ENCODE peak calls at places on chromosomes 7 and 10, in ten cellular contexts. P is gastrocnemius medialis, O is heart left ventricle, K is A549, D is right lobe of liver, W is body of pancreas, T is upper lobe of left lung, I is uterus, G is transverse colon, B is sigmoid colon. R is an unnamed sample.
A peak's percentile ranks its signal among the peaks of the same experiment; 100 is the strongest.

GRCh38 chr7:83347836-83348482 is 185.3 kb upstream of the PCLO start:
- DNase-seq in P (no peak), O (no peak), K (peak; percentile 23), D (no peak), W (no peak), T (no peak), I (no peak), G (peak; percentile 14), B (no peak), R (peak; percentile 17)

GRCh38 chr10:70575874-70576802 is 26.4 kb downstream of the PRF1 start:
- DNase-seq in P (no peak), O (peak; percentile 69), K (peak; percentile 13), D (no peak), W (peak; percentile 68), T (peak; percentile 80), I (no peak), G (peak; percentile 66), B (peak; percentile 67), R (peak; percentile 29)

GRCh38 chr7:157851501-157852067 is 514.8 kb downstream of the DNAJB6 start:
- DNase-seq in P (peak; percentile 39), O (peak; percentile 49), K (no peak), D (peak; percentile 78), W (peak; percentile 63), T (peak; percentile 84), I (no peak), G (peak; percentile 49), B (peak; percentile 76), R (peak; percentile 50)

GRCh38 chr7:65609131-65609530 is 235.5 kb downstream of the ZNF92 start:
- DNase-seq in P (no peak), O (no peak), K (no peak), D (no peak), W (no peak), T (no peak), I (no peak), G (no peak), B (no peak), R (no peak)

GRCh38 chr7:68733219-68734143 is 864.8 kb upstream of the AUTS2 start:
- DNase-seq in P (no peak), O (no peak), K (peak; percentile 70), D (no peak), W (no peak), T (no peak), I (no peak), G (no peak), B (no peak), R (no peak)

GRCh38 chr10:31318382-31318853 is 598 bp upstream of the ZEB1 start:
- DNase-seq in P (peak; percentile 78), O (peak; percentile 71), K (peak; percentile 64), D (peak; percentile 84), W (no peak), T (peak; percentile 83), I (no peak), G (no peak), B (peak; percentile 85), R (peak; percentile 61)

GRCh38 chr10:51876979-51877378 is 177.6 kb upstream of the CSTF2T start:
- DNase-seq in P (no peak), O (no peak), K (no peak), D (no peak), W (no peak), T (no peak), I (no peak), G (no peak), B (no peak), R (no peak)

GRCh38 chr10:14003517-14003916 is 327.2 kb downstream of the FRMD4A start:
- DNase-seq in P (no peak), O (no peak), K (no peak), D (no peak), W (no peak), T (no peak), I (no peak), G (no peak), B (no peak), R (no peak)

GRCh38 chr7:50679218-50680007 is 103.3 kb downstream of the GRB10 start:
- DNase-seq in P (no peak), O (no peak), K (peak; percentile 56), D (no peak), W (no peak), T (no peak), I (no peak), G (no peak), B (no peak), R (no peak)

GRCh38 chr10:59240581-59241183 is 64.2 kb downstream of the PHYHIPL start:
- DNase-seq in P (no peak), O (peak; percentile 9), K (peak; percentile 44), D (no peak), W (no peak), T (no peak), I (no peak), G (no peak), B (no peak), R (no peak)

GRCh38 chr10:4459531-4459930 is 366.5 kb upstream of the AKR1E2 start:
- DNase-seq in P (no peak), O (no peak), K (peak; percentile 77), D (no peak), W (no peak), T (no peak), I (no peak), G (no peak), B (no peak), R (no peak)

DNA sequence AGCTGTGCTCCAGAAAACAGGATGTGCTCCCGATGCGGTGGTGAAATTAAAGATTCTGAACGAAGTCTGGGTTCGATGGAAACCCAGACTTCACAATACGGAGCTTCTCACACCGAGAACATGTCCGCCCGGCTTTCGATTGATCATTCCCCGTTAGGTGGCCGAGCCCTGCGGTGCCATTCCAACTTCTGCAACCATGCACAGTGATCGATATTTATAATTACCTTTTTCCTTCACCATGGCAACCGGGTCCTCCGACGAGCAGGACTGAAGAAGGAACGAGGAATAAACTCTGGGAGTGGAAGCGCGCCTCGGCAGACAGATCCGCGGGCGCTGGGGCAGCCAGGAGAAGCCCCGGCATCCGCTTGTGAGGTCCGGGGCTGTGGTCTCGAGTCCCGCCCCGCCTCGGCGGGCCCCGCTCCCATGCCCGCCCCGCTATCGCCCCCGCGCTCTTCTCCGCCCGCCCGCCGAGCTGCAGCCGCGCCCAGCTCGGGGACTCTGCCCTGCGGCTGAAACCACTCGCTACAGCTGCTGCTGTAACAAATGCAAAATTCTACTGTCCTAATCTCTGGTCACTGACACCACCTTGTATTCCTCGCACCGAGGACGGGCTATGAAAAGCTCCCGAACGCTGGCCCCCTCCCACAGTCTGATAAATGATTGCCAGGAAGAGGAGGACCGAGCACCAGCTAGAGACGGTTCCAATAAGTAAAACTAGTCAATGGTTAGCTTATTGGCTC is 26.2 kb downstream of the ABLIM1 start:
- DNase-seq in P (no peak), O (peak; percentile 52), K (no peak), D (peak; percentile 91), W (peak; percentile 54), T (no peak), I (no peak), G (peak; percentile 57), B (peak; percentile 67), R (no peak)
- TF ChIP-seq POLR2A in P (peak; percentile 41), O (peak; percentile 49), K (no peak), D (peak; percentile 86), W (peak; percentile 58), T (no peak), I (no peak), G (no peak), B (no peak), R (no peak)

DNA sequence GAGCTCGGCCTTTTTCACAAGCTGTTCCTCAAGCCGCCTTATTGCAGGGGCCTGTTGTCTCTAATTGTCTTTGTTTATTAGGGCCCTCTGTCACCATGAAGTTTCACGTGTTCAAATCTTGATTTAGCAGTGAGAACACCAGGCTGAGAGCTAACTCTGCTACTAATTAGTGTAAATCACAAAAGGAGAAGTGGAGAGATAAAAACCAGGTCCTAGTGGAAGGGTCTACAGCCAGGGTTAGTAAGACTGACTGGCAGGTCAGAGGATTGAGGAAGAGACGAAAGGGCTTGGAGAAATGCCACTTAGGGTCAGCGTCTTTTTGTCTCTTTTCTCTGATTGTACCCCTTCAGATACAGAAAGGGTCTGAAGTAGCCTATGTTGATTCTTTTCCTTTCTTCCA is 21.2 kb downstream of the SSMEM1 start:
- DNase-seq in P (no peak), O (no peak), K (no peak), D (no peak), W (no peak), T (no peak), I (no peak), G (no peak), B (no peak), R (no peak)
- H3K4me3 ChIP-seq in P (no peak overlapping the region), O (no peak overlapping the region), K (no peak overlapping the region), D (no peak overlapping the region), W (no peak overlapping the region), T (no peak overlapping the region), I (no peak overlapping the region), G (no peak overlapping the region), B (no peak overlapping the region), R (no peak overlapping the region)

GRCh38 chr7:2316578-2316977 is 2.3 kb upstream of the SNX8 start:
- DNase-seq in P (no peak), O (no peak), K (no peak), D (no peak), W (no peak), T (no peak), I (no peak), G (no peak), B (no peak), R (no peak)

GRCh38 chr7:2315787-2316186 is 1.5 kb upstream of the SNX8 start:
- DNase-seq in P (no peak), O (no peak), K (no peak), D (no peak), W (no peak), T (no peak), I (no peak), G (no peak), B (no peak), R (no peak)

GRCh38 chr7:2312272-2312929 is 1.8 kb downstream of the SNX8 start:
- DNase-seq in P (no peak), O (no peak), K (no peak), D (no peak), W (no peak), T (no peak), I (no peak), G (no peak), B (no peak), R (no peak)

GRCh38 chr7:2313450-2314208 is 612 bp downstream of the SNX8 start:
- DNase-seq in P (no peak), O (no peak), K (no peak), D (no peak), W (peak; percentile 41), T (no peak), I (no peak), G (peak; percentile 35), B (peak; percentile 76), R (no peak)

GRCh38 chr7:2314209-2314955 is at the start of gene SNX8:
- DNase-seq in P (peak; percentile 80), O (peak; percentile 89), K (peak; percentile 92), D (peak; percentile 97), W (peak; percentile 96), T (peak; percentile 92), I (peak; percentile 92), G (peak; percentile 97), B (peak; percentile 93), R (peak; percentile 98)
- TF ChIP-seq POLR2A in P (peak; percentile 44), O (peak; percentile 66), K (peak; percentile 69), D (peak; percentile 74), W (peak; percentile 46), T (peak; percentile 84), I (peak; percentile 64), G (peak; percentile 62), B (no peak), R (no peak)

DNA sequence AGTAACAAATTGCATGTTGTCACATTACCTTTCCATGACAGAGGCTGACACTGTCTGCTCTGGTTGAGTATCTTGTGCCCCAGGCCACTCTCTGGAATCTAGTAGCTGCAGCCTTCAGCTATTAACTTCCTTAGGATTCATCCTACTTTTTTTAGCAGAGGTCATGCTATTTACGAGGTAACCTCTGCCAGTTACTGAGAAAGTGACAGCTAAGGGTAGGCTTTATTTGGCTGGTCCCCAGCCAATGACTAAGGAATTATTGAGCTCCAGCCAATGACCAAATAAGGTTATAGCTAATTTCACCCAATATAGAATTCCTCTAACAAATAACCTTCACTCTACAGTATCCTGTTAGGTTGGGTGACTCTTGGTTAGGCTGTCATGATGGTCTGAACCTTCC is 1361.7 kb downstream of the XPNPEP1 start:
- DNase-seq in P (no peak), O (no peak), K (no peak), D (no peak), W (no peak), T (no peak), I (no peak), G (no peak), B (no peak), R (no peak)
- H3K4me3 ChIP-seq in P (no peak overlapping the region), O (no peak overlapping the region), K (no peak overlapping the region), D (no peak overlapping the region), W (no peak overlapping the region), T (no peak overlapping the region), I (no peak overlapping the region), G (no peak overlapping the region), B (no peak overlapping the region), R (no peak overlapping the region)